ENCODE peak calls at places on chromosomes 12 and 14, in ten cellular contexts. R is endothelial cell; L is glutamatergic neuron; X is breast epithelium; Q is CD8-positive, alpha-beta T cell; C is astrocyte of the spinal cord; H is fibroblast of lung; S is A549; Y is foreskin fibroblast; G is prostate gland. T is an unnamed sample.

GRCh38 chr12:121520119-121520518 is 60.7 kb downstream of the KDM2B start:
- DNase-seq in G (no peak), R (no peak), L (no peak), S (no peak), Q (no peak), H (no peak), X (no peak), C (no peak), Y (no peak), T (no peak)

GRCh38 chr12:6370994-6371754 is 4.2 kb downstream of the SCNN1A start:
- DNase-seq in Q (no peak), L (no peak), S (peak), R (peak), H (peak), C (peak), Y (peak), G (peak), X (no peak), T (no peak)

GRCh38 chr12:570237-570925 is 92.9 kb downstream of the NINJ2 start:
- DNase-seq in Q (no peak), H (peak), R (peak), Y (peak), X (peak), L (peak), C (peak), G (peak), S (peak), T (no peak)

GRCh38 chr14:92352158-92352985 is 29.4 kb downstream of the SLC24A4 start:
- DNase-seq in Y (no peak), C (no peak), L (no peak), R (peak), H (peak), G (no peak), X (no peak), Q (no peak), S (peak), T (peak)

GRCh38 chr12:31790759-31791158 is 61.9 kb upstream of the AMN1 start:
- DNase-seq in L (no peak), H (no peak), S (no peak), R (no peak), Q (no peak), X (no peak), Y (no peak), C (no peak), G (no peak), T (no peak)

GRCh38 chr14:65864993-65865392 is 452.5 kb downstream of the FUT8 start:
- DNase-seq in H (no peak), Y (no peak), R (no peak), L (no peak), X (no peak), Q (no peak), S (no peak), C (no peak), G (no peak), T (no peak)

GRCh38 chr12:116528067-116528466 is 31.1 kb upstream of the MAP1LC3B2 start:
- DNase-seq in R (no peak), L (no peak), G (no peak), C (peak), Q (no peak), S (peak), X (no peak), Y (peak), H (peak), T (no peak)

GRCh38 chr12:42756841-42757661 is 167.5 kb upstream of the PRICKLE1 start:
- DNase-seq in Q (no peak), G (no peak), X (peak), H (peak), C (peak), S (peak), Y (peak), R (no peak), L (no peak), T (no peak)

GRCh38 chr12:123905319-123905925 is 67.2 kb downstream of the CCDC92 start:
- DNase-seq in S (peak), Y (peak), G (no peak), L (peak), R (peak), X (peak), H (peak), Q (peak), C (peak), T (peak)

GRCh38 chr12:75699251-75699650 is 187.8 kb upstream of the KRR1 start:
- DNase-seq in H (no peak), X (no peak), Q (no peak), L (no peak), S (no peak), G (no peak), R (no peak), C (no peak), Y (no peak), T (no peak)

GRCh38 chr12:112256780-112257179 is 125.5 kb downstream of the HECTD4 start:
- DNase-seq in Q (no peak), H (no peak), X (no peak), S (no peak), R (no peak), L (no peak), C (no peak), Y (no peak), G (no peak), T (no peak)

GRCh38 chr12:109738878-109739665 is 25.4 kb downstream of the FAM222A start:
- DNase-seq in G (no peak), R (no peak), Q (no peak), L (peak), X (no peak), Y (peak), H (no peak), C (no peak), S (no peak), T (no peak)

GRCh38 chr14:73787760-73788508 is 63.7 kb upstream of the PTGR2 start:
- DNase-seq in X (no peak), Y (peak), Q (no peak), L (no peak), G (no peak), S (no peak), H (peak), R (no peak), C (peak), T (peak)

GRCh38 chr12:71164877-71165197 is 7.0 kb upstream of the TSPAN8 start:
- DNase-seq in R (no peak), Y (no peak), Q (no peak), L (no peak), H (no peak), S (no peak), C (peak), X (no peak), G (no peak), T (no peak)

GRCh38 chr12:116640320-116640719 is 81.1 kb downstream of the MAP1LC3B2 start:
- DNase-seq in X (no peak), Y (no peak), R (no peak), S (no peak), G (no peak), C (no peak), H (no peak), Q (no peak), L (no peak), T (no peak)

GRCh38 chr14:20428802-20429201 is 7.2 kb downstream of the KLHL33 start:
- DNase-seq in S (no peak), C (no peak), Y (no peak), H (no peak), G (no peak), Q (no peak), R (no peak), X (no peak), L (no peak), T (no peak)

GRCh38 chr14:52949711-52950409 is 990 bp downstream of the FERMT2 start:
- DNase-seq in Y (no peak), L (no peak), G (peak), R (no peak), Q (no peak), S (peak), C (peak), H (peak), X (no peak), T (peak)

GRCh38 chr12:92603741-92604432 is 98.9 kb upstream of the PLEKHG7 start:
- DNase-seq in C (no peak), X (no peak), S (no peak), Q (no peak), G (no peak), H (no peak), R (no peak), Y (no peak), L (no peak), T (no peak)

GRCh38 chr12:122730215-122731014 is at the start of gene HCAR1:
- DNase-seq in L (no peak), X (peak), H (peak), S (no peak), Y (no peak), R (no peak), G (no peak), Q (no peak), C (peak), T (no peak)

GRCh38 chr14:42112108-42112507 is 505.4 kb downstream of the LRFN5 start:
- DNase-seq in Q (no peak), G (no peak), L (no peak), S (no peak), Y (peak), C (peak), H (peak), X (no peak), R (no peak), T (no peak)

GRCh38 chr12:119308743-119309456 is 25.6 kb upstream of the CCDC60 start:
- DNase-seq in L (peak), R (no peak), C (no peak), Q (no peak), S (no peak), Y (no peak), G (no peak), H (no peak), X (no peak), T (no peak)

GRCh38 chr12:32437095-32437515 is 37.7 kb downstream of the FGD4 start:
- DNase-seq in G (no peak), X (no peak), Q (no peak), R (no peak), Y (peak), H (peak), S (peak), L (no peak), C (peak), T (no peak)

GRCh38 chr14:70708717-70709570 is 67.2 kb downstream of the TTC9 start:
- DNase-seq in L (no peak), Q (no peak), S (no peak), Y (no peak), H (no peak), G (no peak), R (no peak), X (no peak), C (no peak), T (no peak)

GRCh38 chr14:33464563-33464962 is 486.3 kb downstream of the EGLN3 start:
- DNase-seq in H (no peak), R (no peak), X (no peak), G (peak), S (no peak), C (no peak), Q (no peak), L (no peak), Y (no peak), T (no peak)

GRCh38 chr12:9392842-9393241 is 184.6 kb upstream of the PZP start:
- DNase-seq in S (no peak), Q (no peak), Y (no peak), G (no peak), C (no peak), H (no peak), L (no peak), X (no peak), R (no peak), T (peak)

GRCh38 chr14:71322660-71323250 is 415.5 kb downstream of the PCNX1 start:
- DNase-seq in R (no peak), X (no peak), C (peak), Q (no peak), G (no peak), S (no peak), L (no peak), Y (peak), H (peak), T (peak)

GRCh38 chr14:68468437-68469207 is 324.2 kb downstream of the ZFP36L1 start:
- DNase-seq in G (no peak), C (peak), L (no peak), Q (peak), H (no peak), X (no peak), R (no peak), Y (peak), S (no peak), T (no peak)

GRCh38 chr12:14473707-14474287 is 93.9 kb downstream of the PLBD1 start:
- DNase-seq in Y (no peak), Q (no peak), L (no peak), S (no peak), G (no peak), R (no peak), C (peak), X (no peak), H (peak), T (no peak)

GRCh38 chr12:109833307-109834189 is at the start of gene TRPV4:
- DNase-seq in Q (no peak), S (no peak), H (peak), R (peak), X (no peak), L (peak), C (peak), Y (peak), G (no peak), T (no peak)

GRCh38 chr12:80469681-80470080 is 25.6 kb downstream of the PTPRQ start:
- DNase-seq in Q (no peak), R (no peak), C (no peak), Y (no peak), L (no peak), X (no peak), H (peak), S (no peak), G (no peak), T (no peak)

GRCh38 chr12:80472241-80472640 is 28.2 kb downstream of the PTPRQ start:
- DNase-seq in X (no peak), Y (no peak), L (no peak), Q (no peak), R (no peak), G (no peak), H (peak), C (peak), S (no peak), T (no peak)

GRCh38 chr12:80470403-80470802 is 26.4 kb downstream of the PTPRQ start:
- DNase-seq in L (no peak), Q (no peak), G (no peak), S (no peak), R (no peak), X (no peak), C (no peak), Y (no peak), H (no peak), T (no peak)

GRCh38 chr12:80472912-80473500 is 29.0 kb downstream of the PTPRQ start:
- DNase-seq in C (peak), L (no peak), G (no peak), R (no peak), Y (peak), X (no peak), Q (no peak), S (peak), H (peak), T (peak)
- TF ChIP-seq CTCF in C (peak), L (peak), G (no peak), R (peak), Y (peak), X (no peak), Q (no peak), S (peak), H (peak), T (peak)

DNA sequence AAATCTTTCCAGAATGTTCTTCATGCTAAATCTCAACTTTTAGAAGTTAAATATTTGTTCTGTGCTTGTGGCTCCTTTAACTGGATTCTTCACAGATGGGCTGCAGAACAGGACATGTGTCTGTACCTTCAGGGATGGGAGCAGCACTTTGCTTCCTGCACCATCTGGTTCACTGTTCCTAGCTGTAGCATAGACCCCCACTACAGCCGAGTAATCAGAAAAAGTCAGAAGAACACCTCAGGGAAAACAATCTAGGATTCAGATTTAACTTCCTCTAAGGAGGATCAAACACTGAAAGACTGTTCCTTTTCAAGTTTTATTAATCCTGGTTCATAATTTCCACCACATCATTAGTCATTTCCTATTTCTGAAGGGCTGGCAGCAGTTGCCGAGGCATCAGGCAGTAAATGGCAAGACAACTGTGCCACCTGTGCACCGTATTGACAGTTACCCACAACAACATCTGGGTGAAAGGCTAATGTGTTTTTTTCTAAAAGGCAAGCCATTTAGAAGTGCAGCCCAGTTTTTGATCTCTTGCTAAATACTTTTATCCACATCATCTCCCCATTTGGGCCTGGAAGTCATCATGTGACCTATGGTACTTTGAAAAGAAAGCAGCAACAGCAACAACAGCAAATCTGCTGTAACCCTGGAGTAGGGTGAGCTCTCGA is 212.8 kb upstream of the BMP4 start:
- DNase-seq in C (peak), X (no peak), L (peak), Y (peak), R (no peak), Q (no peak), G (no peak), S (no peak), H (peak), T (no peak)
- TF ChIP-seq CTCF in C (no peak), X (no peak), L (no peak), Y (no peak), R (no peak), Q (no peak), G (no peak), S (no peak), H (no peak), T (no peak)

GRCh38 chr14:38120109-38120508 is 87.6 kb upstream of the SSTR1 start:
- DNase-seq in Q (no peak), G (no peak), R (no peak), H (no peak), S (no peak), Y (no peak), C (no peak), X (no peak), L (no peak), T (no peak)
- TF ChIP-seq CTCF in Q (no peak), G (no peak), R (no peak), H (no peak), S (no peak), Y (no peak), C (no peak), X (no peak), L (no peak), T (no peak)

GRCh38 chr14:54782803-54783659 is 119.6 kb downstream of the GCH1 start:
- DNase-seq in S (no peak), G (no peak), L (no peak), Q (no peak), Y (no peak), H (no peak), R (peak), X (no peak), C (no peak), T (peak)
- TF ChIP-seq CTCF in S (no peak), G (no peak), L (peak), Q (no peak), Y (no peak), H (peak), R (no peak), X (no peak), C (no peak), T (peak)

GRCh38 chr12:51777457-51777856 is 71.1 kb downstream of the FIGNL2 start:
- DNase-seq in G (no peak), S (no peak), R (no peak), L (no peak), X (no peak), Q (no peak), Y (no peak), H (no peak), C (no peak), T (no peak)
- TF ChIP-seq CTCF in G (no peak), S (no peak), R (no peak), L (no peak), X (no peak), Q (no peak), Y (no peak), H (no peak), C (no peak), T (no peak)

DNA sequence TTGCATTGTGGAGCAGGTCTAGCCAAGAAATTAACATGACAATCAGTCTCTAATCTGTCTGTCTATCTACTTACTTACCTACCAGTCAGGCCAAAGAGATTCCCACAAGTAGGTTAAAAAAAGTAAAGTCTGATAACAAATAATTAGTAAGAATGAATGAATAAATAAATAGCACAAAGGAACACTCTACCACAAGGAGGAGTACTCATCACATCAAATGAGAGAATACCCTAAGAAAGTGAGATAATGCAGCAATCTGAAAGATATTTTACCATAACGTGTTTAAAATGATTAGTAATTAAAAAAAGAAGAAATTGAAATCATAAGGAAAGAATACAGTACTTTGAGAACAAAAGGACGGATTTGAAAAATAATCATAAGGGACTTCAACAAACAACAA is 187.2 kb downstream of the SYNE2 start:
- DNase-seq in G (no peak), S (no peak), Y (no peak), Q (no peak), X (no peak), C (peak), L (no peak), H (peak), R (no peak), T (no peak)
- TF ChIP-seq CTCF in G (no peak), S (peak), Y (peak), Q (no peak), X (no peak), C (peak), L (no peak), H (peak), R (no peak), T (no peak)

DNA sequence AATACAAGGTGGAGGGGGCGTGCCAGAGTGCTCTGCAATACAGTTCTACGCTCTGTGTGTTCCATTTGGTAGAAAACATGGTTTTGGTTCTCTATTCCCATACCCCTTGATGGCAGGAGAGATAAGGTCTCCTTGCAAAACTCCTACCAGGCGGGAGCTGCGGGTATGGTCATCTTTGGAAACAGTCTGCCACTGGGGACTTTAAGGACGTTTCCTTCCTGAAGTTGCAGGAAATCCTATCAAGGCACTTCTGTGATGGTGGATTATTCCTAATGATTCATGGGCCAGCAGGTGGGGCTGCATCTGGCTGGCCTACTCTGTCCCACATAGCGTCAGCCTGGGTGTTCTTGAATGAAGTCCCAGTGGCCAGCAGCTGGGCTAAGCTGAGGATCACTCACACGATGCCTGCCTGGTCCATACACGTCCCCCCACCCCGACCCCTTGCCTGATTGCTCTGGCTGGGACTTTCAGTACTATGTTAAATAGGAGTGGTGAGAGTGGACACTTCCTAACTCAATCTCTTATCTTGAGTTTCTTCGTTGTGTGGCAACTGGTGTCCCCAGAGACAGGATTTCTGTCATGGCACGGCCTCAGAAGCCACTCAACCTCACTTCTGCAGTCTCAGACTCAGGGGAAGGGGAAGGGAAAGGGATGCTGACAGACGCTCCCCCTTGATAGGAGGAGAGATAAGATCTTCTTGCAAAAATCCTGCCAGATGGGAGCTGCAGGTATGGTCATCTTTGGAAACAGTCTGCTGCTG is 61.1 kb upstream of the FKBP4 start:
- DNase-seq in C (no peak), G (no peak), H (no peak), X (no peak), L (no peak), S (no peak), Y (no peak), Q (no peak), R (no peak), T (no peak)
- TF ChIP-seq CTCF in C (no peak), G (no peak), H (no peak), X (no peak), L (no peak), S (no peak), Y (no peak), Q (no peak), R (no peak), T (no peak)